ENCODE peak calls at places on chromosomes 11 and 22, in ten cellular contexts. One of them, this sample, is unnamed.

GRCh38 chr11:65497141-65498041 is 1.5 kb upstream of the MALAT1 start:
- DNase-seq in stimulated activated CD4-positive, alpha-beta T cell treated with anti-CD3 and anti-CD28 coated beads, Interleukin-12 subunit alpha, Interleukin-12 subunit beta, amount 100 ng/mL, for 48 hours: peak; percentile 99
- DNase-seq in substantia nigra: peak; percentile 100
- DNase-seq in astrocyte of the hippocampus: peak; percentile 100
- DNase-seq in MCF 10A: peak; percentile 98
- DNase-seq in NCI-H1436: peak; percentile 98
- DNase-seq in NCI-H2081: peak; percentile 98
- DNase-seq in cardiac muscle cell: peak; percentile 100
- DNase-seq in T1000: peak; percentile 97
- DNase-seq in GM10248: peak; percentile 87
- DNase-seq in this sample: peak; percentile 96

GRCh38 chr11:130560000-130560852 is 111.8 kb downstream of the ADAMTS15 start:
- DNase-seq in stimulated activated CD4-positive, alpha-beta T cell treated with anti-CD3 and anti-CD28 coated beads, Interleukin-12 subunit alpha, Interleukin-12 subunit beta, amount 100 ng/mL, for 48 hours: no peak
- DNase-seq in substantia nigra: no peak
- DNase-seq in astrocyte of the hippocampus: no peak
- DNase-seq in MCF 10A: no peak
- DNase-seq in NCI-H1436: no peak
- DNase-seq in NCI-H2081: no peak
- DNase-seq in cardiac muscle cell: peak; percentile 26
- DNase-seq in T1000: no peak
- DNase-seq in GM10248: no peak
- DNase-seq in this sample: no peak

GRCh38 chr11:119206512-119207299 is 567 bp downstream of the CBL start:
- DNase-seq in stimulated activated CD4-positive, alpha-beta T cell treated with anti-CD3 and anti-CD28 coated beads, Interleukin-12 subunit alpha, Interleukin-12 subunit beta, amount 100 ng/mL, for 48 hours: peak; percentile 46
- DNase-seq in substantia nigra: no peak
- DNase-seq in astrocyte of the hippocampus: peak; percentile 39
- DNase-seq in MCF 10A: peak; percentile 25
- DNase-seq in NCI-H1436: no peak
- DNase-seq in NCI-H2081: no peak
- DNase-seq in cardiac muscle cell: no peak
- DNase-seq in T1000: no peak
- DNase-seq in GM10248: peak; percentile 76
- DNase-seq in this sample: no peak

GRCh38 chr11:68436985-68437926 is 23.3 kb upstream of the PPP6R3 start:
- DNase-seq in stimulated activated CD4-positive, alpha-beta T cell treated with anti-CD3 and anti-CD28 coated beads, Interleukin-12 subunit alpha, Interleukin-12 subunit beta, amount 100 ng/mL, for 48 hours: no peak
- DNase-seq in substantia nigra: no peak
- DNase-seq in astrocyte of the hippocampus: peak; percentile 50
- DNase-seq in MCF 10A: peak; percentile 51
- DNase-seq in NCI-H1436: no peak
- DNase-seq in NCI-H2081: no peak
- DNase-seq in cardiac muscle cell: peak; percentile 89
- DNase-seq in T1000: peak; percentile 16
- DNase-seq in GM10248: no peak
- DNase-seq in this sample: no peak

GRCh38 chr11:69867076-69868002 is 48.1 kb upstream of the FGF3 start:
- DNase-seq in stimulated activated CD4-positive, alpha-beta T cell treated with anti-CD3 and anti-CD28 coated beads, Interleukin-12 subunit alpha, Interleukin-12 subunit beta, amount 100 ng/mL, for 48 hours: no peak
- DNase-seq in substantia nigra: no peak
- DNase-seq in astrocyte of the hippocampus: peak; percentile 85
- DNase-seq in MCF 10A: peak; percentile 27
- DNase-seq in NCI-H1436: no peak
- DNase-seq in NCI-H2081: no peak
- DNase-seq in cardiac muscle cell: peak; percentile 51
- DNase-seq in T1000: no peak
- DNase-seq in GM10248: no peak
- DNase-seq in this sample: no peak

GRCh38 chr22:45475876-45476514 is 26.7 kb upstream of the FBLN1 start:
- DNase-seq in stimulated activated CD4-positive, alpha-beta T cell treated with anti-CD3 and anti-CD28 coated beads, Interleukin-12 subunit alpha, Interleukin-12 subunit beta, amount 100 ng/mL, for 48 hours: no peak
- DNase-seq in substantia nigra: no peak
- DNase-seq in astrocyte of the hippocampus: no peak
- DNase-seq in MCF 10A: peak; percentile 36
- DNase-seq in NCI-H1436: no peak
- DNase-seq in NCI-H2081: no peak
- DNase-seq in cardiac muscle cell: no peak
- DNase-seq in T1000: no peak
- DNase-seq in GM10248: no peak
- DNase-seq in this sample: no peak

GRCh38 chr22:19886605-19887250 is 32.1 kb upstream of the GNB1L start:
- DNase-seq in stimulated activated CD4-positive, alpha-beta T cell treated with anti-CD3 and anti-CD28 coated beads, Interleukin-12 subunit alpha, Interleukin-12 subunit beta, amount 100 ng/mL, for 48 hours: no peak
- DNase-seq in substantia nigra: no peak
- DNase-seq in astrocyte of the hippocampus: no peak
- DNase-seq in MCF 10A: peak; percentile 70
- DNase-seq in NCI-H1436: no peak
- DNase-seq in NCI-H2081: no peak
- DNase-seq in cardiac muscle cell: peak; percentile 70
- DNase-seq in T1000: no peak
- DNase-seq in GM10248: no peak
- DNase-seq in this sample: no peak

GRCh38 chr22:40486962-40487602 is 116.7 kb downstream of the SGSM3 start:
- DNase-seq in stimulated activated CD4-positive, alpha-beta T cell treated with anti-CD3 and anti-CD28 coated beads, Interleukin-12 subunit alpha, Interleukin-12 subunit beta, amount 100 ng/mL, for 48 hours: no peak
- DNase-seq in substantia nigra: no peak
- DNase-seq in astrocyte of the hippocampus: no peak
- DNase-seq in MCF 10A: peak; percentile 30
- DNase-seq in NCI-H1436: no peak
- DNase-seq in NCI-H2081: no peak
- DNase-seq in cardiac muscle cell: no peak
- DNase-seq in T1000: no peak
- DNase-seq in GM10248: no peak
- DNase-seq in this sample: no peak

GRCh38 chr11:59756845-59757244 is 1.7 kb downstream of the STX3 start:
- DNase-seq in stimulated activated CD4-positive, alpha-beta T cell treated with anti-CD3 and anti-CD28 coated beads, Interleukin-12 subunit alpha, Interleukin-12 subunit beta, amount 100 ng/mL, for 48 hours: no peak
- DNase-seq in substantia nigra: no peak
- DNase-seq in astrocyte of the hippocampus: peak; percentile 18
- DNase-seq in MCF 10A: peak; percentile 65
- DNase-seq in NCI-H1436: no peak
- DNase-seq in NCI-H2081: no peak
- DNase-seq in cardiac muscle cell: no peak
- DNase-seq in T1000: peak; percentile 19
- DNase-seq in GM10248: peak; percentile 46
- DNase-seq in this sample: no peak

GRCh38 chr22:30195245-30196140 is 51.1 kb downstream of the LIF start:
- DNase-seq in stimulated activated CD4-positive, alpha-beta T cell treated with anti-CD3 and anti-CD28 coated beads, Interleukin-12 subunit alpha, Interleukin-12 subunit beta, amount 100 ng/mL, for 48 hours: no peak
- DNase-seq in substantia nigra: no peak
- DNase-seq in astrocyte of the hippocampus: no peak
- DNase-seq in MCF 10A: no peak
- DNase-seq in NCI-H1436: no peak
- DNase-seq in NCI-H2081: no peak
- DNase-seq in cardiac muscle cell: peak; percentile 21
- DNase-seq in T1000: no peak
- DNase-seq in GM10248: no peak
- DNase-seq in this sample: no peak

GRCh38 chr11:71484248-71485062 is 31.5 kb downstream of the NADSYN1 start:
- DNase-seq in stimulated activated CD4-positive, alpha-beta T cell treated with anti-CD3 and anti-CD28 coated beads, Interleukin-12 subunit alpha, Interleukin-12 subunit beta, amount 100 ng/mL, for 48 hours: no peak
- DNase-seq in substantia nigra: no peak
- DNase-seq in astrocyte of the hippocampus: no peak
- DNase-seq in MCF 10A: no peak
- DNase-seq in NCI-H1436: no peak
- DNase-seq in NCI-H2081: no peak
- DNase-seq in cardiac muscle cell: no peak
- DNase-seq in T1000: no peak
- DNase-seq in GM10248: no peak
- DNase-seq in this sample: no peak